ENCODE peak calls at places on chromosomes 5 and 9, in five cellular contexts. K is AG10803, P is mammary epithelial cell, M is PC-3, V is neural progenitor cell. B is an unnamed sample.

GRCh38 chr9:128091144-128091543 is 23.1 kb downstream of the SLC25A25 start:
- DNase-seq in K (peak; percentile 94), V (no peak), M (no peak), P (peak; percentile 62), B (no peak)

GRCh38 chr9:19223724-19224123 is 6.8 kb upstream of the DENND4C start:
- DNase-seq in M (no peak), K (no peak), P (no peak), V (no peak), B (no peak)

GRCh38 chr5:170307575-170308465 is 10.2 kb upstream of the LCP2 start:
- DNase-seq in V (peak; percentile 70), P (peak; percentile 92), K (peak; percentile 26), M (peak; percentile 28), B (peak; percentile 39)

GRCh38 chr5:8828596-8829321 is 717.1 kb downstream of the SEMA5A start:
- DNase-seq in K (peak; percentile 17), M (no peak), V (no peak), P (no peak), B (no peak)

GRCh38 chr9:6645153-6646027 is at the start of gene GLDC:
- DNase-seq in M (peak; percentile 87), V (peak; percentile 96), K (no peak), P (peak; percentile 31), B (peak; percentile 92)

GRCh38 chr5:31581498-31582099 is 49.5 kb downstream of the C5orf22 start:
- DNase-seq in M (peak; percentile 65), V (peak; percentile 52), P (peak; percentile 14), K (peak; percentile 49), B (no peak)

GRCh38 chr5:54289769-54290168 is 20.6 kb downstream of the ARL15 start:
- DNase-seq in K (no peak), V (no peak), M (no peak), P (no peak), B (no peak)

GRCh38 chr5:101977729-101978345 is 318.2 kb downstream of the SLCO4C1 start:
- DNase-seq in V (peak; percentile 81), K (peak; percentile 35), M (peak; percentile 75), P (peak; percentile 11), B (peak; percentile 60)

GRCh38 chr9:136942881-136943230 is 1.7 kb downstream of the FBXW5 start:
- DNase-seq in P (no peak), M (no peak), K (no peak), V (no peak), B (no peak)

GRCh38 chr9:96420468-96421219 is 2.5 kb upstream of the ZNF367 start:
- DNase-seq in P (peak; percentile 96), K (peak; percentile 98), M (peak; percentile 95), V (peak; percentile 46), B (no peak)

GRCh38 chr5:91042856-91043255 is 340.3 kb downstream of the ARRDC3 start:
- DNase-seq in K (no peak), V (no peak), M (peak; percentile 48), P (no peak), B (no peak)

GRCh38 chr9:94639045-94639995 is at the start of gene FBP1:
- DNase-seq in P (no peak), K (no peak), V (peak; percentile 64), M (peak; percentile 39), B (peak; percentile 54)

GRCh38 chr5:109654455-109654854 is 35.3 kb upstream of the MAN2A1 start:
- DNase-seq in M (peak; percentile 70), K (peak; percentile 12), P (peak; percentile 65), V (no peak), B (no peak)

GRCh38 chr5:72079288-72079687 is 28.0 kb upstream of the MAP1B start:
- DNase-seq in V (peak; percentile 66), M (no peak), K (no peak), P (no peak), B (no peak)

GRCh38 chr5:3310551-3311340 is 284.9 kb upstream of the IRX1 start:
- DNase-seq in K (peak; percentile 82), P (peak; percentile 99), M (peak; percentile 6), V (peak; percentile 35), B (no peak)

GRCh38 chr9:91391426-91392217 is 29.9 kb upstream of the AUH start:
- DNase-seq in M (peak; percentile 54), K (peak; percentile 45), P (no peak), V (no peak), B (no peak)

GRCh38 chr5:7396169-7397004 is 449 bp downstream of the ADCY2 start:
- DNase-seq in K (peak; percentile 4), M (peak; percentile 9), V (peak; percentile 65), P (no peak), B (peak; percentile 21)

GRCh38 chr9:89619019-89619418 is 14.2 kb downstream of the GADD45G start:
- DNase-seq in V (peak; percentile 51), M (no peak), P (no peak), K (no peak), B (no peak)

GRCh38 chr5:170302729-170303501 is 5.3 kb upstream of the LCP2 start:
- DNase-seq in P (no peak), V (no peak), M (no peak), K (no peak), B (peak; percentile 69)

GRCh38 chr5:34957857-34958690 is 28.7 kb downstream of the DNAJC21 start:
- DNase-seq in P (no peak), M (peak; percentile 56), V (peak; percentile 46), K (peak; percentile 37), B (peak; percentile 54)

GRCh38 chr5:122195784-122196394 is 66.5 kb downstream of the ZNF474 start:
- DNase-seq in P (peak; percentile 39), K (peak; percentile 61), M (peak; percentile 57), V (peak; percentile 74), B (no peak)

GRCh38 chr5:172906888-172907287 is 52.3 kb upstream of the RPL26L1 start:
- DNase-seq in P (no peak), V (no peak), M (no peak), K (no peak), B (no peak)

DNA sequence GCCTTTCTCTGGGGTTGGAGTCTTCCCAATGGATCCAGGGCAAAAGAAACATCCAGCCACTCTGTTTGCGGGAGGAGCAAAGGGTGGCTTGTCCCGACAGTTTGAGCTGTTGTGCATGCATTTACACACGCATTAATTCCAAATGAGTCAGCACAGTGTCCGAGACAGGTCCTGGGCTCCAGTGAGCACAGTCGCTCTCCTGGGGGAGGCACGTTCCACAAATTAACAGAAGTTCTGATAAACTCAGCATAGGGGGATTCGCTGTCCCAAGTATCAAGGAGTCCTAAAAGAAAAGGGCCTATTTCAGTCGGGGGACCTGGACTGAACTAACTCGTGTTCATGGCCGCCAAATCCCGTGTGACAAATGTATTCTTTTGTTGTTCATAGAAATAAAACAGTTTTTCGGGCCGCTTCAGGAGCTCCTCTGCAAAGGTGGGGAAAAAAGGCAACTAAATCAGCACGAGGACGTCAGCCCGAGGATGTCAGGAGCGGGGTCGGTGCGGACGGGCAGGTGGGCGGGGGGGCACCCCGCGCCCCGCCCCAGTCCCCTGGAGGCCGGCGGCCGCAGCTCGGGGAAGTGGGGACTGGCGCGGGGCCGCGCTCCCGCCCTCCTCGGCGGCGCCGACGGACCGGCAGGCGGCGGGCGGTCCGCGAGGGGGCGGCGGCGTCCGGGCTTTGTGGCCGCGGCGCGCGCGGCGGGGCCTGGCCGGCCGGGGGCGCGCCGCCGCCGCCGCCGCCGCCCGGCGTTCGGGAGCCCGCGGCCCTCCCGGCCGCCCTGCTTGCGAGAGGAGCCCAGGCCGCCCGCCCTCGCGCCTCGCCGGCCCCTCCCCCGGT is at the start of gene MSANTD3:
- DNase-seq in M (peak; percentile 76), V (peak; percentile 93), P (peak; percentile 76), K (peak; percentile 64), B (peak; percentile 90)
- TF ChIP-seq CTCF in M (no peak), V (peak; percentile 9), P (no peak), K (no peak), B (peak; percentile 32)

GRCh38 chr5:113123563-113123962 is 147.0 kb downstream of the DCP2 start:
- DNase-seq in P (no peak), V (peak; percentile 44), M (peak; percentile 19), K (no peak), B (no peak)
- TF ChIP-seq CTCF in P (peak; percentile 3), V (peak; percentile 56), M (peak; percentile 57), K (no peak), B (no peak)

GRCh38 chr5:132098151-132098594 is 24.6 kb downstream of the CSF2 start:
- DNase-seq in K (peak; percentile 42), V (no peak), P (peak; percentile 31), M (no peak), B (no peak)
- TF ChIP-seq CTCF in K (no peak), V (no peak), P (no peak), M (no peak), B (no peak)

GRCh38 chr5:143126121-143127019 is 277.1 kb downstream of the NR3C1 start:
- DNase-seq in P (no peak), V (no peak), M (no peak), K (no peak), B (no peak)

GRCh38 chr5:143129910-143130703 is 273.4 kb downstream of the NR3C1 start:
- DNase-seq in V (no peak), P (no peak), K (no peak), M (peak; percentile 27), B (no peak)

GRCh38 chr5:143129203-143129602 is 274.3 kb downstream of the NR3C1 start:
- DNase-seq in K (no peak), M (no peak), V (no peak), P (no peak), B (no peak)

GRCh38 chr5:143130891-143131290 is 272.6 kb downstream of the NR3C1 start:
- DNase-seq in K (no peak), V (no peak), P (no peak), M (no peak), B (no peak)

GRCh38 chr5:143128412-143129071 is 274.9 kb downstream of the NR3C1 start:
- DNase-seq in P (no peak), V (no peak), K (peak; percentile 11), M (no peak), B (no peak)
- TF ChIP-seq CTCF in P (no peak), V (no peak), K (no peak), M (no peak), B (no peak)

DNA sequence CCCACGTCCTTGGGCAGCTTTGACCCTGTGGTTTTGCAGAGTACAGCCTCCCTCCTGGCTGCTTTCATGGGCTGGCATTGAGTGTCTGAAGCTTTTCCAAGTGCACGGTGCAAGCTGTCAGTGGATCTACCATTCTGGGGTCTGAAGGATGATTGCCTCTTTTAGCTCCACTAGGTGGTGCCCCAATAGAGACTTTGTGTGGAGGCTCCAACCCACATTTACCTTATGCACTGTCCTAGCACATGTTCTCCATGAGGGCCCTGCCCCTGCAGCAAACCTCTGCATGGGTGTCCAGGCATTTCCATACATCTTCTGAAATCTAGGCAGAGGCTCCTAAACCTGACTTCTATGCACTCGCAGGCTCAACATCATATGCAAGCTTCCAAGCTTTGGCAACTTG is 644.2 kb upstream of the CDH9 start:
- DNase-seq in K (no peak), P (peak; percentile 10), V (peak; percentile 31), M (peak; percentile 40), B (no peak)
- TF ChIP-seq CTCF in K (no peak), P (no peak), V (peak; percentile 45), M (peak; percentile 52), B (no peak)

GRCh38 chr5:73299017-73299630 is 126.1 kb downstream of the TMEM174 start:
- DNase-seq in V (peak; percentile 84), P (peak; percentile 22), M (peak; percentile 52), K (no peak), B (peak; percentile 48)
- TF ChIP-seq CTCF in V (peak; percentile 58), P (no peak), M (peak; percentile 44), K (no peak), B (no peak)

B was measured in GM13977.